ENCODE peak calls at places on chromosomes 5 and 9, in six cellular contexts. B is pancreas, E is HCT116, U is coronary artery, S is body of pancreas, Z is tibial nerve. R is an unnamed sample.

GRCh38 chr9:71668717-71669116 is 99.6 kb downstream of the CEMIP2 start:
- DNase-seq in B (no peak), E (no peak), U (no peak), S (no peak), Z (no peak), R (no peak)

GRCh38 chr9:74138182-74138581 is 359.0 kb upstream of the RORB start:
- DNase-seq in B (no peak), E (no peak), U (no peak), S (no peak), Z (no peak), R (no peak)

GRCh38 chr5:132434391-132434790 is 56.2 kb downstream of the IRF1 start:
- DNase-seq in B (no peak), E (no peak), U (peak; percentile 50), S (no peak), Z (no peak), R (no peak)

GRCh38 chr5:60010328-60010727 is 116.8 kb upstream of the PDE4D start:
- DNase-seq in B (no peak), E (no peak), U (no peak), S (no peak), Z (no peak), R (no peak)

GRCh38 chr9:96574931-96575351 is 44.7 kb downstream of the CDC14B start:
- DNase-seq in B (no peak), E (no peak), U (no peak), S (no peak), Z (no peak), R (no peak)

GRCh38 chr9:109914280-109915027 is 134.5 kb downstream of the PALM2AKAP2 start:
- DNase-seq in B (no peak), E (no peak), U (no peak), S (no peak), Z (no peak), R (no peak)

GRCh38 chr5:71748360-71748759 is 29.3 kb downstream of the CARTPT start:
- DNase-seq in B (no peak), E (no peak), U (no peak), S (peak; percentile 32), Z (peak; percentile 49), R (no peak)

GRCh38 chr5:87079219-87079618 is 188.5 kb upstream of the RASA1 start:
- DNase-seq in B (no peak), E (no peak), U (no peak), S (no peak), Z (no peak), R (no peak)

GRCh38 chr5:102226321-102226720 is 69.8 kb downstream of the SLCO4C1 start:
- DNase-seq in B (no peak), E (no peak), U (no peak), S (no peak), Z (no peak), R (peak; percentile 55)

GRCh38 chr9:751137-752051 is 90.1 kb upstream of the DMRT1 start:
- DNase-seq in B (no peak), E (no peak), U (no peak), S (no peak), Z (no peak), R (peak; percentile 85)

GRCh38 chr5:57303985-57304384 is 130.1 kb downstream of the GPBP1 start:
- DNase-seq in B (no peak), E (no peak), U (no peak), S (no peak), Z (no peak), R (no peak)

GRCh38 chr9:126154182-126154827 is 172.3 kb upstream of the MVB12B start:
- DNase-seq in B (no peak), E (no peak), U (peak; percentile 52), S (no peak), Z (no peak), R (no peak)

GRCh38 chr5:135209495-135209837 is 175.4 kb upstream of the PITX1 start:
- DNase-seq in B (no peak), E (no peak), U (no peak), S (no peak), Z (no peak), R (no peak)

GRCh38 chr5:104903941-104904340 is 1341.4 kb upstream of the NUDT12 start:
- DNase-seq in B (no peak), E (no peak), U (no peak), S (no peak), Z (no peak), R (no peak)

GRCh38 chr5:43649256-43649655 is 46.3 kb downstream of the NNT start:
- DNase-seq in B (no peak), E (no peak), U (no peak), S (no peak), Z (no peak), R (peak; percentile 1)

GRCh38 chr5:157214399-157214798 is 33.8 kb downstream of the ITK start:
- DNase-seq in B (no peak), E (no peak), U (no peak), S (no peak), Z (no peak), R (no peak)

GRCh38 chr9:114507726-114508125 is 2.5 kb upstream of the WHRN start:
- DNase-seq in B (no peak), E (no peak), U (no peak), S (no peak), Z (no peak), R (peak; percentile 23)

GRCh38 chr9:20117482-20117881 is 328.6 kb upstream of the SLC24A2 start:
- DNase-seq in B (no peak), E (no peak), U (no peak), S (no peak), Z (no peak), R (no peak)

GRCh38 chr5:132459983-132460834 is 30.4 kb downstream of the IRF1 start:
- DNase-seq in B (no peak), E (no peak), U (no peak), S (no peak), Z (no peak), R (no peak)

GRCh38 chr9:17578911-17579793 is at the start of gene SH3GL2:
- DNase-seq in B (peak; percentile 39), E (no peak), U (no peak), S (peak; percentile 45), Z (no peak), R (no peak)

GRCh38 chr5:148915224-148915803 is 88.9 kb downstream of the ADRB2 start:
- DNase-seq in B (no peak), E (no peak), U (no peak), S (no peak), Z (no peak), R (no peak)

GRCh38 chr5:172758077-172758835 is 12.7 kb downstream of the DUSP1 start:
- DNase-seq in B (no peak), E (no peak), U (no peak), S (no peak), Z (no peak), R (no peak)
- H3K27ac ChIP-seq in B (no peak overlapping the region), E (no peak overlapping the region), U (peak overlapping the region; percentile 52), S (no peak overlapping the region), Z (no peak overlapping the region), R (no peak overlapping the region)

DNA sequence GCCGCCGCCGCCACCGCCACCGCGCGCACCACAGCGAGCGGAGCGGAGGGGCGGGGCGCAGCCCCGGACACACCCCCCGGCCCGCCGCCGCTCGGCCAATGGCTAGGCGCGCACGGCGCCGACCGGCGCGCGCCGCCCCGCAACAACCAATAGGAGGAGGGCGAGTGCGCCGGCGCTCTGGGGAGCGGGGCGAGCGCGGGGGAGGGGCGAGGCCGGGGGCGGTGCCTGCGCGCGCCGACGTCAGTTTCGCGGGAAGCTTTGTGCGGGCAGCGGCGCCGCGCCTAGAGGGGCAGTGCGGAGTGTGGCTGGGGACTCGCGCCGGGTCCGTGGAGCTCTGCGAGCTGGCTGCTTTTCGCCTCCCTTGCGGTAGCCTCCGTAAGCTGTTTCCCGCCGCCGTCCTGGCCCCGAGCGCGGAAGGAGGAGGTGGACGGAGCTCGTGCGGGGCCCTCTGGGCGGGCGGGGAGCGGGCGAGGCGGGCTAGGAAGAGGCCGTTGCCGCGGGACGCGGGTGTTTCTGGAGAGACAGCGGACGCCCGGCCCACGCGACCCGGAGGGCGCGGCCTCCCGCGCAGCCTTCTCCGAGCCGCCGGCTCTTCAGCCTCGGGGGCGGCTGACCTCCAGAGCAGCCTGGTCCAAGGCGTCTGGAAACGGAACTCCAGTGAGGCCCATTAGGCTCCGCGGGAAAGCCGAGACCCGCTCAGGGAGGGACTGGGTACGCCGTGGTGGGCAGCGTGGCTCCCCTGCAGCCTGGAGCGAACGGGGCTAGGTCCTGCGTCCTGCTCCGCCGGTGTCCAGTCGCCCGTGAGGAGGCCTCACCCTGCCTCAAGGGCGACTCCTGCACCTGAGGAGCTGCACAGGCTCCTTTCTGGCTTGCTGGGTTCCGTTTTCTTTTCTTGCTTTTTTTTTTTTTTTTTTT is at the start of gene ZMYND19:
- DNase-seq in B (peak; percentile 86), E (peak; percentile 62), U (peak; percentile 86), S (peak; percentile 92), Z (peak; percentile 83), R (no peak)
- H3K27ac ChIP-seq in B (peak within 1 kb of the TSS; percentile 46), E (peak within 1 kb of the TSS; percentile 75), U (peak within 1 kb of the TSS; percentile 80), S (peak within 1 kb of the TSS; percentile 60), Z (peak within 1 kb of the TSS; percentile 38), R (peak within 1 kb of the TSS; percentile 13)

DNA sequence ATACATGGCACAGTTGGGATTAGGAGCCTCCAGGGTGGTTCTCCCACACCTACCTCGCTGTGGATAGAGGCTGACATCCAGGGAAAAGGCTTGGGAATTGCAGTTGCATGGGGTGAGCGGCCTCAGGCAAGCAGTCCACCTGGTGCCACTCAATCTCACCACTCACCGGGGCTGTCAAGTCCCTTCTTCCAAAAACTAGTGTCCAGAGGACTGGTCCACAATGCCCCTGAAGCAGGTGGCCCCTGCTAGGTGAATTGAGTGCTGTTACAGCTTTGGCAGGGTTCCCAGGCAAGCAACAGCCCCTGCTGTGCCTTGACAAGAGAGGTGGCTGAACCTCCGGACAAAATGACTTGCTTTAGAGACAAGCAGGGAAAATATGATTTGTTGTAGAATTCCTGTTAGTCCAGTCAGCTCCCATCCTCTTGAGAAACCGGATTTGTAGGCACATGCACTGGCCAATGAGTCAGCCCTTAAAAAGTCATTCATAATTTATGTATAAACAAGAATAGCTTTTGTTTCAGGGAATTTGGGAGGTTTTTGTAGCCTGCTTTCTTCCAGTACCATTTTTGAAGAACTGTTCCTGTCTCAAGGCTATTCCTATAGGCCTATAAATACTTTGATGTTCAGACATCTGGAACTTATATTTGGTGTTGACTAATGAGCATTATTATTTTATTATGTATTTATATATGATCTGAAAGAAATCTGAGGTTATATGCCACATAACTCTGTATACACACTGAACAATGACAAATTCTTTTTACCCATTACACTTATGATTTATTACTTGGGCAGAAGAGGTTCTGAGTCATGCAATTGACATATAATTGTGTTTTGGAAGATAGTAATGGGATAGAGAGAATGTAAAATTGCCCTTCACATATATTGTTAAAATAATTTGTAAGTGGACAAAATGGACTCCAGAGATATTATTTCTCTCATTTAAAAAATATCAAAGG is 411.1 kb downstream of the ACTL7B start:
- DNase-seq in B (no peak), E (peak; percentile 90), U (peak; percentile 75), S (no peak), Z (no peak), R (peak; percentile 93)
- H3K27ac ChIP-seq in B (no peak overlapping the region), E (peak overlapping the region; percentile 36), U (peak overlapping the region; percentile 84), S (no peak overlapping the region), Z (peak overlapping the region; percentile 94), R (peak overlapping the region; percentile 46)

GRCh38 chr9:91422832-91423711 is 560 bp downstream of the NFIL3 start:
- DNase-seq in B (peak; percentile 73), E (no peak), U (peak; percentile 91), S (peak; percentile 73), Z (peak; percentile 68), R (no peak)

GRCh38 chr9:91426123-91426745 is 2.6 kb upstream of the NFIL3 start:
- DNase-seq in B (no peak), E (peak; percentile 51), U (no peak), S (no peak), Z (no peak), R (peak; percentile 55)

GRCh38 chr9:91424403-91425176 is 958 bp upstream of the NFIL3 start:
- DNase-seq in B (peak; percentile 73), E (no peak), U (peak; percentile 95), S (peak; percentile 80), Z (peak; percentile 90), R (no peak)

GRCh38 chr9:91423785-91424402 is at the start of gene NFIL3:
- DNase-seq in B (peak; percentile 82), E (no peak), U (peak; percentile 90), S (peak; percentile 85), Z (peak; percentile 74), R (no peak)

GRCh38 chr9:91425270-91425669 is 1.6 kb upstream of the NFIL3 start:
- DNase-seq in B (no peak), E (no peak), U (no peak), S (no peak), Z (no peak), R (no peak)
- H3K27ac ChIP-seq in B (no peak overlapping the region), E (no peak overlapping the region), U (peak overlapping the region; percentile 95), S (peak overlapping the region; percentile 98), Z (peak overlapping the region; percentile 100), R (no peak overlapping the region)

R was measured in foreskin keratinocyte.